ENCODE peak calls at places on chromosome 16, in five cellular contexts. One of them, this sample, is unnamed.
A peak's percentile ranks its signal among the peaks of the same experiment; 100 is the strongest.

GRCh38 chr16:81137012-81137335 is 40.8 kb upstream of the GCSH start:
- DNase-seq in AG04450: no peak
- DNase-seq in GM10248: no peak
- DNase-seq in lower leg skin: no peak
- DNase-seq in sciatic nerve: no peak
- DNase-seq in this sample: no peak

GRCh38 chr16:81539009-81539820 is 94.6 kb downstream of the CMIP start:
- DNase-seq in AG04450: no peak
- DNase-seq in GM10248: no peak
- DNase-seq in lower leg skin: no peak
- DNase-seq in sciatic nerve: no peak
- DNase-seq in this sample: no peak

GRCh38 chr16:58727028-58727781 is 6.9 kb downstream of the GOT2 start:
- DNase-seq in AG04450: no peak
- DNase-seq in GM10248: no peak
- DNase-seq in lower leg skin: no peak
- DNase-seq in sciatic nerve: no peak
- DNase-seq in this sample: no peak

GRCh38 chr16:87447323-87447722 is 45.5 kb downstream of the ZCCHC14 start:
- DNase-seq in AG04450: peak; percentile 92
- DNase-seq in GM10248: no peak
- DNase-seq in lower leg skin: no peak
- DNase-seq in sciatic nerve: no peak
- DNase-seq in this sample: no peak

GRCh38 chr16:1870365-1871082 is 1.4 kb downstream of the MEIOB start:
- DNase-seq in AG04450: peak; percentile 11
- DNase-seq in GM10248: no peak
- DNase-seq in lower leg skin: no peak
- DNase-seq in sciatic nerve: no peak
- DNase-seq in this sample: no peak

GRCh38 chr16:67197704-67198103 is 1.2 kb upstream of the ELMO3 start:
- DNase-seq in AG04450: no peak
- DNase-seq in GM10248: no peak
- DNase-seq in lower leg skin: no peak
- DNase-seq in sciatic nerve: no peak
- DNase-seq in this sample: no peak

GRCh38 chr16:84850714-84851113 is 30.9 kb downstream of the CRISPLD2 start:
- DNase-seq in AG04450: no peak
- DNase-seq in GM10248: no peak
- DNase-seq in lower leg skin: no peak
- DNase-seq in sciatic nerve: no peak
- DNase-seq in this sample: no peak

GRCh38 chr16:11612110-11612981 is 25.6 kb upstream of the LITAF start:
- DNase-seq in AG04450: no peak
- DNase-seq in GM10248: peak; percentile 40
- DNase-seq in lower leg skin: no peak
- DNase-seq in sciatic nerve: no peak
- DNase-seq in this sample: no peak

GRCh38 chr16:66116163-66116792 is 250.2 kb upstream of the CDH5 start:
- DNase-seq in AG04450: no peak
- DNase-seq in GM10248: no peak
- DNase-seq in lower leg skin: no peak
- DNase-seq in sciatic nerve: no peak
- DNase-seq in this sample: no peak

This sample was measured in GM12864.